ENCODE peak calls at places on chromosomes 13 and 19, in eight cellular contexts. One of them, this sample, is unnamed.

GRCh38 chr13:113933901-113934300 is 40.0 kb downstream of the C13orf46 start:
- DNase-seq in CD4-positive, alpha-beta T cell: no peak
- DNase-seq in HepG2: no peak
- DNase-seq in tibial artery: peak
- DNase-seq in B cell: no peak
- DNase-seq in psoas muscle: peak
- DNase-seq in foreskin fibroblast: no peak
- DNase-seq in fibroblast of pulmonary artery: no peak
- DNase-seq in this sample: no peak

GRCh38 chr19:16849168-16849567 is 20.0 kb downstream of the SIN3B start:
- DNase-seq in foreskin fibroblast: peak
- DNase-seq in tibial artery: no peak
- DNase-seq in psoas muscle: no peak
- DNase-seq in CD4-positive, alpha-beta T cell: no peak
- DNase-seq in HepG2: no peak
- DNase-seq in fibroblast of pulmonary artery: no peak
- DNase-seq in B cell: no peak
- DNase-seq in this sample: no peak

GRCh38 chr19:41718761-41719160 is 10.3 kb downstream of the CEACAM5 start:
- DNase-seq in psoas muscle: no peak
- DNase-seq in B cell: no peak
- DNase-seq in foreskin fibroblast: no peak
- DNase-seq in CD4-positive, alpha-beta T cell: no peak
- DNase-seq in tibial artery: peak
- DNase-seq in fibroblast of pulmonary artery: no peak
- DNase-seq in HepG2: no peak
- DNase-seq in this sample: no peak

GRCh38 chr13:54953786-54954185 is 1925.2 kb downstream of the OLFM4 start:
- DNase-seq in B cell: no peak
- DNase-seq in CD4-positive, alpha-beta T cell: no peak
- DNase-seq in foreskin fibroblast: no peak
- DNase-seq in psoas muscle: no peak
- DNase-seq in tibial artery: no peak
- DNase-seq in HepG2: no peak
- DNase-seq in fibroblast of pulmonary artery: no peak
- DNase-seq in this sample: no peak

GRCh38 chr13:40792284-40793051 is 3.1 kb downstream of the SLC25A15 start:
- DNase-seq in B cell: no peak
- DNase-seq in tibial artery: peak
- DNase-seq in HepG2: no peak
- DNase-seq in foreskin fibroblast: no peak
- DNase-seq in CD4-positive, alpha-beta T cell: no peak
- DNase-seq in psoas muscle: no peak
- DNase-seq in fibroblast of pulmonary artery: no peak
- DNase-seq in this sample: no peak

GRCh38 chr19:48719263-48720171 is at the start of gene MAMSTR:
- DNase-seq in CD4-positive, alpha-beta T cell: no peak
- DNase-seq in foreskin fibroblast: no peak
- DNase-seq in psoas muscle: peak
- DNase-seq in HepG2: no peak
- DNase-seq in B cell: peak
- DNase-seq in fibroblast of pulmonary artery: no peak
- DNase-seq in tibial artery: no peak
- DNase-seq in this sample: no peak

GRCh38 chr13:74162782-74163181 is 28.6 kb upstream of the KLF12 start:
- DNase-seq in CD4-positive, alpha-beta T cell: no peak
- DNase-seq in tibial artery: no peak
- DNase-seq in B cell: no peak
- DNase-seq in foreskin fibroblast: no peak
- DNase-seq in psoas muscle: no peak
- DNase-seq in HepG2: no peak
- DNase-seq in fibroblast of pulmonary artery: no peak
- DNase-seq in this sample: no peak

GRCh38 chr19:48353682-48354081 is 10.1 kb downstream of the TMEM143 start:
- DNase-seq in fibroblast of pulmonary artery: no peak
- DNase-seq in CD4-positive, alpha-beta T cell: no peak
- DNase-seq in HepG2: no peak
- DNase-seq in psoas muscle: no peak
- DNase-seq in B cell: no peak
- DNase-seq in tibial artery: no peak
- DNase-seq in foreskin fibroblast: peak
- DNase-seq in this sample: no peak

GRCh38 chr19:31214086-31214485 is 135.2 kb downstream of the TSHZ3 start:
- DNase-seq in HepG2: no peak
- DNase-seq in B cell: no peak
- DNase-seq in CD4-positive, alpha-beta T cell: peak
- DNase-seq in foreskin fibroblast: peak
- DNase-seq in psoas muscle: peak
- DNase-seq in fibroblast of pulmonary artery: peak
- DNase-seq in tibial artery: peak
- DNase-seq in this sample: peak

GRCh38 chr19:50167314-50167721 is 4.2 kb upstream of the IZUMO2 start:
- DNase-seq in foreskin fibroblast: no peak
- DNase-seq in tibial artery: no peak
- DNase-seq in psoas muscle: no peak
- DNase-seq in HepG2: peak
- DNase-seq in CD4-positive, alpha-beta T cell: no peak
- DNase-seq in fibroblast of pulmonary artery: no peak
- DNase-seq in B cell: no peak
- DNase-seq in this sample: no peak

GRCh38 chr13:99218969-99219368 is 18.3 kb downstream of the UBAC2 start:
- DNase-seq in CD4-positive, alpha-beta T cell: peak
- DNase-seq in tibial artery: no peak
- DNase-seq in HepG2: no peak
- DNase-seq in fibroblast of pulmonary artery: no peak
- DNase-seq in foreskin fibroblast: no peak
- DNase-seq in psoas muscle: no peak
- DNase-seq in B cell: no peak
- DNase-seq in this sample: no peak

GRCh38 chr13:39968646-39969475 is 313.4 kb downstream of the COG6 start:
- DNase-seq in B cell: no peak
- DNase-seq in CD4-positive, alpha-beta T cell: no peak
- DNase-seq in fibroblast of pulmonary artery: no peak
- DNase-seq in foreskin fibroblast: no peak
- DNase-seq in HepG2: no peak
- DNase-seq in tibial artery: no peak
- DNase-seq in psoas muscle: no peak
- DNase-seq in this sample: no peak

GRCh38 chr13:35856084-35856483 is 275.1 kb downstream of the DCLK1 start:
- DNase-seq in B cell: no peak
- DNase-seq in foreskin fibroblast: no peak
- DNase-seq in fibroblast of pulmonary artery: no peak
- DNase-seq in tibial artery: no peak
- DNase-seq in psoas muscle: no peak
- DNase-seq in CD4-positive, alpha-beta T cell: no peak
- DNase-seq in HepG2: no peak
- DNase-seq in this sample: no peak

GRCh38 chr19:17079710-17080440 is 4.3 kb downstream of the MYO9B start:
- DNase-seq in B cell: peak
- DNase-seq in fibroblast of pulmonary artery: peak
- DNase-seq in psoas muscle: peak
- DNase-seq in HepG2: peak
- DNase-seq in CD4-positive, alpha-beta T cell: peak
- DNase-seq in foreskin fibroblast: peak
- DNase-seq in tibial artery: peak
- DNase-seq in this sample: peak

GRCh38 chr13:76619631-76620030 is 266.6 kb downstream of the KCTD12 start:
- DNase-seq in CD4-positive, alpha-beta T cell: no peak
- DNase-seq in tibial artery: no peak
- DNase-seq in foreskin fibroblast: no peak
- DNase-seq in B cell: no peak
- DNase-seq in HepG2: no peak
- DNase-seq in fibroblast of pulmonary artery: no peak
- DNase-seq in psoas muscle: no peak
- DNase-seq in this sample: no peak

GRCh38 chr19:29084266-29084665 is 128.7 kb downstream of the UQCRFS1 start:
- DNase-seq in CD4-positive, alpha-beta T cell: no peak
- DNase-seq in psoas muscle: no peak
- DNase-seq in fibroblast of pulmonary artery: no peak
- DNase-seq in foreskin fibroblast: peak
- DNase-seq in B cell: no peak
- DNase-seq in HepG2: no peak
- DNase-seq in tibial artery: no peak
- DNase-seq in this sample: no peak

GRCh38 chr13:95603887-95604533 is 40.5 kb downstream of the DZIP1 start:
- DNase-seq in fibroblast of pulmonary artery: peak
- DNase-seq in CD4-positive, alpha-beta T cell: no peak
- DNase-seq in B cell: no peak
- DNase-seq in HepG2: peak
- DNase-seq in foreskin fibroblast: peak
- DNase-seq in tibial artery: no peak
- DNase-seq in psoas muscle: no peak
- DNase-seq in this sample: no peak

GRCh38 chr13:112690242-112690943 is 555 bp downstream of the ATP11A start:
- DNase-seq in CD4-positive, alpha-beta T cell: no peak
- DNase-seq in fibroblast of pulmonary artery: peak
- DNase-seq in B cell: peak
- DNase-seq in psoas muscle: peak
- DNase-seq in HepG2: no peak
- DNase-seq in foreskin fibroblast: peak
- DNase-seq in tibial artery: peak
- DNase-seq in this sample: no peak

GRCh38 chr19:38266981-38267597 is 2.7 kb downstream of the SPINT2 start:
- DNase-seq in B cell: no peak
- DNase-seq in foreskin fibroblast: peak
- DNase-seq in psoas muscle: no peak
- DNase-seq in tibial artery: no peak
- DNase-seq in CD4-positive, alpha-beta T cell: no peak
- DNase-seq in fibroblast of pulmonary artery: peak
- DNase-seq in HepG2: peak
- DNase-seq in this sample: no peak

GRCh38 chr19:1768918-1769644 is 15.8 kb downstream of the ONECUT3 start:
- DNase-seq in fibroblast of pulmonary artery: no peak
- DNase-seq in psoas muscle: no peak
- DNase-seq in foreskin fibroblast: no peak
- DNase-seq in B cell: no peak
- DNase-seq in CD4-positive, alpha-beta T cell: no peak
- DNase-seq in tibial artery: no peak
- DNase-seq in HepG2: no peak
- DNase-seq in this sample: no peak

GRCh38 chr13:43472980-43473379 is 313.8 kb downstream of the ENOX1 start:
- DNase-seq in HepG2: no peak
- DNase-seq in psoas muscle: no peak
- DNase-seq in B cell: no peak
- DNase-seq in CD4-positive, alpha-beta T cell: no peak
- DNase-seq in tibial artery: no peak
- DNase-seq in foreskin fibroblast: no peak
- DNase-seq in fibroblast of pulmonary artery: peak
- DNase-seq in this sample: no peak

GRCh38 chr13:66994097-66994496 is 236.0 kb downstream of the PCDH9 start:
- DNase-seq in CD4-positive, alpha-beta T cell: no peak
- DNase-seq in B cell: peak
- DNase-seq in HepG2: peak
- DNase-seq in psoas muscle: peak
- DNase-seq in tibial artery: peak
- DNase-seq in foreskin fibroblast: peak
- DNase-seq in fibroblast of pulmonary artery: peak
- DNase-seq in this sample: no peak
- TF ChIP-seq CTCF in CD4-positive, alpha-beta T cell: no peak
- TF ChIP-seq CTCF in B cell: peak
- TF ChIP-seq CTCF in HepG2: peak
- TF ChIP-seq CTCF in psoas muscle: peak
- TF ChIP-seq CTCF in tibial artery: no peak
- TF ChIP-seq CTCF in foreskin fibroblast: peak
- TF ChIP-seq CTCF in fibroblast of pulmonary artery: peak
- TF ChIP-seq CTCF in this sample: peak

GRCh38 chr13:63902141-63902540 is 2486.5 kb upstream of the PCDH20 start:
- DNase-seq in foreskin fibroblast: no peak
- DNase-seq in B cell: no peak
- DNase-seq in HepG2: no peak
- DNase-seq in psoas muscle: no peak
- DNase-seq in CD4-positive, alpha-beta T cell: no peak
- DNase-seq in fibroblast of pulmonary artery: no peak
- DNase-seq in tibial artery: no peak
- DNase-seq in this sample: no peak

DNA sequence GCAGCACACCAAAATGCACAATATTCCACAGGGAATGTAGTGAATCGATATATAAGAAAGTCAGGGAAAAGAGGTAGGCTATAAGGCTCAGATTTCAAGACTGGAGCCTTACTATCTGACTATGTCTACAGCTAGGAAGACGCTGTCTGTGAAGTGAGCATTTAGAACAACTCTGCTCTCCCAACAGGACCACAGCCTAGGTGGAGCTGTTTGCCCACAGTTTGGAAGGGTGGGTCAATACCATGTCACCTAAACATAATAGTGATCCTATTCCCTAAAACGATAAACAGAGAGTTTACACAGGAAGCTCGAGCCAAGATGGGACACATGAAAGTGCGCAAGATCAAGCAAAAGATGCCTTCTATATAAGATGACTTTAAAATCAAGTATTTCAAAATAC is 2486.0 kb upstream of the PCDH20 start:
- DNase-seq in foreskin fibroblast: no peak
- DNase-seq in B cell: no peak
- DNase-seq in tibial artery: no peak
- DNase-seq in fibroblast of pulmonary artery: no peak
- DNase-seq in psoas muscle: no peak
- DNase-seq in HepG2: peak
- DNase-seq in CD4-positive, alpha-beta T cell: no peak
- DNase-seq in this sample: no peak
- TF ChIP-seq CTCF in foreskin fibroblast: no peak
- TF ChIP-seq CTCF in B cell: no peak
- TF ChIP-seq CTCF in tibial artery: no peak
- TF ChIP-seq CTCF in fibroblast of pulmonary artery: no peak
- TF ChIP-seq CTCF in psoas muscle: no peak
- TF ChIP-seq CTCF in HepG2: peak
- TF ChIP-seq CTCF in CD4-positive, alpha-beta T cell: no peak
- TF ChIP-seq CTCF in this sample: no peak

GRCh38 chr13:97506511-97506910 is 72.5 kb downstream of the RAP2A start:
- DNase-seq in tibial artery: no peak
- DNase-seq in B cell: no peak
- DNase-seq in HepG2: no peak
- DNase-seq in psoas muscle: no peak
- DNase-seq in fibroblast of pulmonary artery: peak
- DNase-seq in foreskin fibroblast: peak
- DNase-seq in CD4-positive, alpha-beta T cell: no peak
- DNase-seq in this sample: no peak
- TF ChIP-seq CTCF in tibial artery: no peak
- TF ChIP-seq CTCF in B cell: no peak
- TF ChIP-seq CTCF in HepG2: peak
- TF ChIP-seq CTCF in psoas muscle: no peak
- TF ChIP-seq CTCF in fibroblast of pulmonary artery: no peak
- TF ChIP-seq CTCF in foreskin fibroblast: no peak
- TF ChIP-seq CTCF in CD4-positive, alpha-beta T cell: no peak
- TF ChIP-seq CTCF in this sample: no peak

GRCh38 chr19:55069137-55069858 is 6.3 kb upstream of the RDH13 start:
- DNase-seq in foreskin fibroblast: peak
- DNase-seq in psoas muscle: no peak
- DNase-seq in B cell: no peak
- DNase-seq in HepG2: no peak
- DNase-seq in CD4-positive, alpha-beta T cell: no peak
- DNase-seq in fibroblast of pulmonary artery: peak
- DNase-seq in tibial artery: no peak
- DNase-seq in this sample: no peak
- TF ChIP-seq CTCF in foreskin fibroblast: no peak
- TF ChIP-seq CTCF in psoas muscle: no peak
- TF ChIP-seq CTCF in B cell: no peak
- TF ChIP-seq CTCF in HepG2: no peak
- TF ChIP-seq CTCF in CD4-positive, alpha-beta T cell: no peak
- TF ChIP-seq CTCF in fibroblast of pulmonary artery: no peak
- TF ChIP-seq CTCF in tibial artery: no peak
- TF ChIP-seq CTCF in this sample: no peak

This sample was measured in AG09319.